ENCODE peak calls at places on chromosome 17, in nine cellular contexts. B is HCT116, M is endothelial cell, A is dorsolateral prefrontal cortex, O is body of pancreas, P is heart right ventricle, J is neural progenitor cell, D is AG10803, H is left ventricle myocardium inferior. Y is an unnamed sample.

GRCh38 chr17:34895388-34895787 is 65.9 kb downstream of the CCT6B start:
- DNase-seq in B (no peak), M (no peak), A (no peak), O (no peak), P (no peak), J (peak), D (no peak), H (no peak), Y (no peak)

GRCh38 chr17:52158450-52159042 is at the start of gene CA10:
- DNase-seq in B (no peak), M (peak), A (no peak), O (no peak), P (no peak), J (peak), D (no peak), H (no peak), Y (no peak)

GRCh38 chr17:48023408-48024148 is 14.0 kb downstream of the COPZ2 start:
- DNase-seq in B (peak), M (peak), A (peak), O (peak), P (peak), J (peak), D (peak), H (peak), Y (peak)

GRCh38 chr17:50256826-50257573 is 17.3 kb upstream of the TMEM92 start:
- DNase-seq in B (no peak), M (no peak), A (no peak), O (no peak), P (no peak), J (no peak), D (no peak), H (no peak), Y (no peak)

GRCh38 chr17:70644093-70644492 is 474.8 kb downstream of the KCNJ2 start:
- DNase-seq in B (no peak), M (no peak), A (no peak), O (no peak), P (no peak), J (no peak), D (no peak), H (no peak), Y (no peak)

GRCh38 chr17:46979023-46979870 is at the start of gene RPRML:
- DNase-seq in B (no peak), M (peak), A (no peak), O (peak), P (no peak), J (peak), D (no peak), H (peak), Y (no peak)

GRCh38 chr17:74924250-74924948 is at the start of gene OTOP2:
- DNase-seq in B (no peak), M (no peak), A (no peak), O (no peak), P (peak), J (peak), D (no peak), H (peak), Y (peak)

GRCh38 chr17:47277921-47278320 is 24.3 kb downstream of the ITGB3 start:
- DNase-seq in B (no peak), M (no peak), A (no peak), O (no peak), P (no peak), J (no peak), D (peak), H (no peak), Y (no peak)

GRCh38 chr17:75631353-75631752 is 1.9 kb upstream of the SMIM5 start:
- DNase-seq in B (no peak), M (no peak), A (no peak), O (no peak), P (no peak), J (no peak), D (no peak), H (no peak), Y (no peak)

GRCh38 chr17:17866897-17867296 is 30.1 kb upstream of the SREBF1 start:
- DNase-seq in B (no peak), M (no peak), A (no peak), O (no peak), P (no peak), J (no peak), D (no peak), H (no peak), Y (no peak)

GRCh38 chr17:70780031-70780430 is 610.7 kb downstream of the KCNJ2 start:
- DNase-seq in B (no peak), M (no peak), A (no peak), O (no peak), P (no peak), J (no peak), D (peak), H (no peak), Y (no peak)

GRCh38 chr17:20230924-20231323 is 221.8 kb downstream of the SPECC1 start:
- DNase-seq in B (no peak), M (no peak), A (no peak), O (no peak), P (no peak), J (no peak), D (no peak), H (no peak), Y (no peak)

GRCh38 chr17:81516439-81516838 is 3.8 kb upstream of the ACTG1 start:
- DNase-seq in B (no peak), M (no peak), A (no peak), O (no peak), P (no peak), J (no peak), D (no peak), H (no peak), Y (no peak)

GRCh38 chr17:12620200-12620720 is 45.4 kb upstream of the MYOCD start:
- DNase-seq in B (no peak), M (no peak), A (no peak), O (no peak), P (no peak), J (peak), D (no peak), H (no peak), Y (no peak)

GRCh38 chr17:37698132-37698615 is 46.7 kb downstream of the HNF1B start:
- DNase-seq in B (peak), M (no peak), A (no peak), O (no peak), P (no peak), J (no peak), D (peak), H (no peak), Y (no peak)

GRCh38 chr17:71342726-71343125 is 778.1 kb upstream of the SOX9 start:
- DNase-seq in B (no peak), M (no peak), A (no peak), O (no peak), P (no peak), J (no peak), D (no peak), H (no peak), Y (no peak)

GRCh38 chr17:4449736-4450135 is 16.0 kb downstream of the SPNS3 start:
- DNase-seq in B (no peak), M (no peak), A (no peak), O (no peak), P (no peak), J (no peak), D (no peak), H (no peak), Y (no peak)

GRCh38 chr17:82882715-82883446 is 43.1 kb upstream of the ZNF750 start:
- DNase-seq in B (no peak), M (no peak), A (no peak), O (peak), P (no peak), J (no peak), D (no peak), H (no peak), Y (peak)

GRCh38 chr17:75776399-75777242 is 8.0 kb upstream of the UNK start:
- DNase-seq in B (no peak), M (no peak), A (peak), O (peak), P (no peak), J (no peak), D (peak), H (no peak), Y (peak)

GRCh38 chr17:4903051-4903818 is at the start of gene CHRNE:
- DNase-seq in B (peak), M (peak), A (peak), O (peak), P (peak), J (peak), D (peak), H (peak), Y (no peak)

GRCh38 chr17:15966879-15967248 is 21.9 kb downstream of the ADORA2B start:
- DNase-seq in B (no peak), M (no peak), A (no peak), O (no peak), P (no peak), J (peak), D (no peak), H (no peak), Y (no peak)

DNA sequence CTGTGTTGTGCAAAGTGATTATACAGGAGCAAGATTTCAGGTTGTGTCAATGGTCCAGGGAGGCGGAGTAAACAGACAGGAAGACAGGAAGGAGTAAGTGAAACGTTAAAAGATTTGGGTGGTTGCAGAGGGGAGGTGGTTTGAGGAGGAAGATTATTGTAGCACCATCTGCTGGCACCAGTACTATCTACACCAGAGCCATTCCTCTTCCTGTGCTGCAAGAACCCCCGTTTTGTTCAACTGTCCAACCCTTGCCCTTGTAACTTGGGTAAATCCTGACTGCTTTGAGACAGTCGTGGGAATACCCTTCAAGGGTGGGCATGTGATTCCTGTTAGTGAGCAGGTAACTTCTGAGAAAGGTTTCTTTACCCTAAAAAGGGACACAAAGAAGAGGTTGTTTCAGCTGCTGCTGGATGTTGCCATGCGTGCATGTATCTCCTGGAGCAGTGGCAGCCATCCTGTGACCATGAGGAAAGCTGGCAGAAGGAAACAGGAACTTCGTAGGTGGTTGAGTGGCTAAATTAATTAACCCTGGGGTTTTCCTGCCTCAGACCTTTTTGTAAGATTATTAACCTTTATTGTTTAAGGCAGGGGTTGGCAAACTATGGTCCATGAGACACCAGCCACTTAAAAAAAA is 124.1 kb downstream of the PRKCA start:
- DNase-seq in B (peak), M (no peak), A (no peak), O (no peak), P (no peak), J (no peak), D (no peak), H (no peak), Y (no peak)
- TF ChIP-seq CTCF in B (peak), M (no peak), A (no peak), O (peak), P (no peak), J (peak), D (peak), H (peak), Y (peak)

DNA sequence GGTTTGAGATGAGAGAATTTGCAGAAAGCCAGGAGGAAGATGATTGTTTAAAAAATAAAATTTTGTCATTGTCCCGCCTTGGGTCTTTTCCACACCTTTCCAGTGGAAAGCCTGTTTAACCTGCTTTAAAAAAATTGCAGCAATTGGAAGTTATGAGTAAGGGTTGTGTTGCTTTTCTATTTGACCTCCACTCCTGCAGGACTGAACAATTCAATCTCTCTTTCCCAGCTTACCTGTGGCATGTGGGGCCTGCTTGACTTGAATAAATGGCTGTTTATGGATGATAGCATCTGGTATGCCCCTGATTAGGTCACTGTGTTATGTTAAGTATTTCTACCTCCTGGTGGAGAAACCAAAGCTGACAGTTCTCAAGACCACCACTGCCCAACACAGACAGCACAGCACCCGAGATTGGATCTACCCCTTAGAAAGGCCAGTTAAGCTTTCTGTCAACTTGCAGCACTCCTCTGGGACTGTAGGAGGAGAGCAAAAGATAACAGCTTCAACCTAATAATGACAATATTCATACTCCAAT is 64.8 kb upstream of the NOG start:
- DNase-seq in B (no peak), M (no peak), A (no peak), O (no peak), P (no peak), J (no peak), D (no peak), H (no peak), Y (no peak)
- TF ChIP-seq CTCF in B (no peak), M (no peak), A (no peak), O (no peak), P (no peak), J (no peak), D (no peak), H (no peak), Y (no peak)

GRCh38 chr17:59424331-59424730 is 92.9 kb downstream of the YPEL2 start:
- DNase-seq in B (no peak), M (no peak), A (no peak), O (no peak), P (no peak), J (no peak), D (no peak), H (no peak), Y (no peak)

GRCh38 chr17:59426031-59426430 is 94.6 kb downstream of the YPEL2 start:
- DNase-seq in B (no peak), M (no peak), A (no peak), O (no peak), P (no peak), J (no peak), D (no peak), H (no peak), Y (no peak)

GRCh38 chr17:59423137-59423703 is 91.8 kb downstream of the YPEL2 start:
- DNase-seq in B (peak), M (no peak), A (no peak), O (peak), P (peak), J (no peak), D (peak), H (peak), Y (no peak)

GRCh38 chr17:59425085-59425901 is 93.8 kb downstream of the YPEL2 start:
- DNase-seq in B (no peak), M (no peak), A (no peak), O (no peak), P (peak), J (no peak), D (peak), H (peak), Y (no peak)

GRCh38 chr17:59423903-59424302 is 92.4 kb downstream of the YPEL2 start:
- DNase-seq in B (no peak), M (no peak), A (no peak), O (no peak), P (no peak), J (no peak), D (no peak), H (no peak), Y (no peak)
- TF ChIP-seq CTCF in B (no peak), M (no peak), A (no peak), O (no peak), P (no peak), J (no peak), D (no peak), H (no peak), Y (no peak)

GRCh38 chr17:43790311-43790940 is 10.2 kb downstream of the CFAP97D1 start:
- DNase-seq in B (no peak), M (no peak), A (peak), O (no peak), P (no peak), J (no peak), D (no peak), H (no peak), Y (no peak)
- TF ChIP-seq CTCF in B (peak), M (no peak), A (no peak), O (no peak), P (no peak), J (peak), D (no peak), H (no peak), Y (no peak)

DNA sequence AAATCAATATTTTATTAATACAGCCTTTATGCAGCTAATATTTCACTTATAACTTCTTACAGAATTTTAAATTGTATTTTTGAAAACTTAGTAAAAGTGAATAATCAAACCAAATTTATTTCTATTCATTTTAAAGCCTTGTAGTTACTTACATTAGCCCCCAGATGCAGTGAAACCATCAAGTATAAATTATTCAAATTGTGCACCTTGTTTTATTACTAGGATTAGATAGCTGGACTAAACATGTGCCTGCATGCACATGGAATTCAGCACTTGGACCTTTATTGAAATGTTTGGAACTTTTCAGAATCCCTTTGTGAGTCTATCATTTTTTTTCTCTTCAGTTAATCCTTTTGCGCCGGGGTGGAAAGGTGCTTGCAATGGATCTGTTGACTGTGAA is 4.7 kb downstream of the ZPBP2 start:
- DNase-seq in B (no peak), M (no peak), A (no peak), O (no peak), P (no peak), J (no peak), D (peak), H (no peak), Y (no peak)
- TF ChIP-seq CTCF in B (peak), M (peak), A (no peak), O (peak), P (peak), J (no peak), D (peak), H (peak), Y (peak)

GRCh38 chr17:41627316-41628072 is 3.1 kb upstream of the KRT17 start:
- DNase-seq in B (no peak), M (no peak), A (no peak), O (no peak), P (no peak), J (no peak), D (no peak), H (no peak), Y (no peak)
- TF ChIP-seq CTCF in B (no peak), M (no peak), A (no peak), O (no peak), P (no peak), J (no peak), D (no peak), H (no peak), Y (no peak)

GRCh38 chr17:72605543-72605942 is 484.7 kb downstream of the SOX9 start:
- DNase-seq in B (no peak), M (no peak), A (no peak), O (no peak), P (no peak), J (no peak), D (no peak), H (no peak), Y (no peak)

GRCh38 chr17:72603346-72604242 is 482.8 kb downstream of the SOX9 start:
- DNase-seq in B (no peak), M (no peak), A (no peak), O (no peak), P (no peak), J (no peak), D (peak), H (no peak), Y (no peak)

GRCh38 chr17:72604518-72604917 is 483.7 kb downstream of the SOX9 start:
- DNase-seq in B (no peak), M (no peak), A (no peak), O (no peak), P (no peak), J (no peak), D (no peak), H (no peak), Y (no peak)

GRCh38 chr17:72600934-72601333 is 480.1 kb downstream of the SOX9 start:
- DNase-seq in B (no peak), M (no peak), A (no peak), O (no peak), P (no peak), J (no peak), D (peak), H (no peak), Y (no peak)

DNA sequence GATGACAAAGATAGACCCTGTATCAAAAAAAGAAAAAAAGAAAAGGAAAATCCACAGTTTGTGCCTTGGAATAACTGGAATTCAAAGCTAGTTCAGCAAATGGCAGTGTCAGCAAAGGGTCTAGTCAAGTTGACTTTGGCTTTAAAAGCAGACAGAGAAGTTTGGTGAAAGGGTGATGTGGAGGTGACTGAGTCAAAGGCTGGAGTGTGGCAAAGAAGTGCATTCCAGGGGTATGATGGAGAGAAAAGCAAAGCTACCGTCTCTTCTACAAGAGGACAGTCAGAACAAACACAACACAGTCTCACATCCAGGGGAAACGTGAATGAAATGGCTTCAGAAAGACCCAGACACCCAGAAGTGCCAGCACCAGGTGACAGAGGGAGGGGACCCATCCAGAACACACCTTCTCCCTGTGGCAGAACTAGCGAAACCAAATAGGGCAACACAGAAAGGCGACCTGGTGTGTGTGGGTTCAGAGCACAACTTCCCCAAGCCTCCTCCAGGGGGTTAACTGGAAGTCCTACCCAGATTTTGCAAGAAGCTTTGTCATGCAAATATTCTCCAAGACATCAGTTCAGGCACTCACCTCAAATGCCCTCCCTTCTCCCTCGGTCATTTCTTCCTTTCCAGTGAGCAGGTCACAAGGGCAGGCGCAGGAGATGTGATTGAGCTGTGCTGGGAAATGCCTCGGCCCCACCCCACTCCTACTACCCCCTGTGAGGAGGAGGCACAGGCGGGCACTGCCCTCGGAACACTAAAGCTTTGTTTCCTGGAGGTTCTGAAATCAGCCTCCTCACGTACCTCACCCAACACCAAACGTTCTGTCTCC is 481.9 kb downstream of the SOX9 start:
- DNase-seq in B (peak), M (no peak), A (no peak), O (peak), P (no peak), J (peak), D (peak), H (no peak), Y (no peak)
- TF ChIP-seq CTCF in B (no peak), M (no peak), A (no peak), O (no peak), P (no peak), J (peak), D (peak), H (no peak), Y (peak)

GRCh38 chr17:45311406-45311761 is 5.4 kb downstream of the MAP3K14 start:
- DNase-seq in B (no peak), M (no peak), A (no peak), O (no peak), P (no peak), J (peak), D (no peak), H (no peak), Y (no peak)
- TF ChIP-seq CTCF in B (no peak), M (no peak), A (no peak), O (no peak), P (no peak), J (no peak), D (peak), H (no peak), Y (no peak)

GRCh38 chr17:43554857-43555256 is 8.7 kb upstream of the ETV4 start:
- DNase-seq in B (no peak), M (no peak), A (no peak), O (no peak), P (no peak), J (no peak), D (no peak), H (no peak), Y (no peak)
- TF ChIP-seq CTCF in B (no peak), M (no peak), A (no peak), O (no peak), P (no peak), J (no peak), D (no peak), H (no peak), Y (no peak)

GRCh38 chr17:1997146-1997586 is 28.0 kb downstream of the RTN4RL1 start:
- DNase-seq in B (no peak), M (no peak), A (no peak), O (no peak), P (no peak), J (no peak), D (no peak), H (no peak), Y (no peak)
- TF ChIP-seq CTCF in B (no peak), M (no peak), A (no peak), O (no peak), P (no peak), J (no peak), D (no peak), H (no peak), Y (no peak)